ENCODE peak calls at places on chromosomes 6 and 20, in seven cellular contexts. B is mesendoderm, M is mesenchymal stem cell, Y is IMR-90, S is H9, W is H1, A is neuronal stem cell. V is an unnamed sample. For H3K27me3, the result is how much of the 10 kb centered on the place peaks cover.

GRCh38 chr6:19836799-19837510 is at the start of gene ID4:
- DNase-seq in Y (peak), S (peak), M (peak), A (peak), W (peak), B (peak), V (peak)

GRCh38 chr20:49163696-49164095 is 24.4 kb downstream of the STAU1 start:
- DNase-seq in A (no peak), B (no peak), W (no peak), M (no peak), S (no peak), Y (no peak), V (no peak)

GRCh38 chr20:21234816-21235215 is 68.3 kb upstream of the XRN2 start:
- DNase-seq in B (no peak), Y (no peak), M (no peak), A (peak), S (no peak), W (no peak), V (no peak)

GRCh38 chr6:10314163-10314955 is 100.5 kb downstream of the TFAP2A start:
- DNase-seq in M (no peak), B (no peak), Y (no peak), S (no peak), W (no peak), A (no peak), V (peak)

GRCh38 chr20:14333734-14334133 is 3.7 kb downstream of the FLRT3 start:
- DNase-seq in A (no peak), S (no peak), M (no peak), B (no peak), Y (no peak), W (no peak), V (no peak)

GRCh38 chr6:156883497-156884252 is 106.5 kb downstream of the ARID1B start:
- DNase-seq in M (no peak), W (no peak), S (no peak), A (no peak), Y (peak), B (no peak), V (no peak)

GRCh38 chr6:106084106-106084963 is 1.8 kb upstream of the PRDM1 start:
- DNase-seq in S (peak), Y (peak), W (peak), B (peak), A (no peak), M (peak), V (peak)

GRCh38 chr20:56371977-56372376 is 13.2 kb downstream of the FAM210B start:
- DNase-seq in S (no peak), W (no peak), Y (no peak), M (no peak), A (no peak), B (no peak), V (no peak)

GRCh38 chr6:24257282-24257681 is 100.6 kb downstream of the DCDC2 start:
- DNase-seq in A (no peak), B (peak), M (no peak), S (no peak), Y (no peak), W (no peak), V (peak)

GRCh38 chr6:2871922-2872321 is 30.3 kb upstream of the SERPINB1 start:
- DNase-seq in S (no peak), B (no peak), M (no peak), Y (no peak), A (no peak), W (no peak), V (no peak)

GRCh38 chr20:53335509-53335908 is 258.1 kb downstream of the ZNF217 start:
- DNase-seq in S (no peak), Y (no peak), W (no peak), B (peak), M (no peak), A (no peak), V (no peak)

GRCh38 chr6:82906951-82907350 is 158.7 kb downstream of the UBE3D start:
- DNase-seq in M (peak), W (no peak), S (no peak), Y (peak), B (peak), A (no peak), V (no peak)

GRCh38 chr6:168534265-168534664 is 93.3 kb downstream of the SMOC2 start:
- DNase-seq in M (no peak), W (no peak), A (no peak), S (no peak), Y (no peak), B (no peak), V (no peak)

GRCh38 chr6:122202576-122203137 is 196.8 kb upstream of the HSF2 start:
- DNase-seq in B (peak), W (no peak), A (no peak), S (peak), Y (no peak), M (peak), V (peak)

GRCh38 chr6:116251568-116252384 is 2.1 kb downstream of the TSPYL4 start:
- DNase-seq in M (peak), A (no peak), Y (peak), W (no peak), S (peak), B (peak), V (no peak)

GRCh38 chr6:36798852-36799251 is 40.4 kb downstream of the CPNE5 start:
- DNase-seq in Y (no peak), S (no peak), W (no peak), M (no peak), A (no peak), B (no peak), V (no peak)
- H3K27me3 ChIP-seq in Y (under half), S (under half), W (under half), M (half or more), A (under half), B (under half), V (under half)

DNA sequence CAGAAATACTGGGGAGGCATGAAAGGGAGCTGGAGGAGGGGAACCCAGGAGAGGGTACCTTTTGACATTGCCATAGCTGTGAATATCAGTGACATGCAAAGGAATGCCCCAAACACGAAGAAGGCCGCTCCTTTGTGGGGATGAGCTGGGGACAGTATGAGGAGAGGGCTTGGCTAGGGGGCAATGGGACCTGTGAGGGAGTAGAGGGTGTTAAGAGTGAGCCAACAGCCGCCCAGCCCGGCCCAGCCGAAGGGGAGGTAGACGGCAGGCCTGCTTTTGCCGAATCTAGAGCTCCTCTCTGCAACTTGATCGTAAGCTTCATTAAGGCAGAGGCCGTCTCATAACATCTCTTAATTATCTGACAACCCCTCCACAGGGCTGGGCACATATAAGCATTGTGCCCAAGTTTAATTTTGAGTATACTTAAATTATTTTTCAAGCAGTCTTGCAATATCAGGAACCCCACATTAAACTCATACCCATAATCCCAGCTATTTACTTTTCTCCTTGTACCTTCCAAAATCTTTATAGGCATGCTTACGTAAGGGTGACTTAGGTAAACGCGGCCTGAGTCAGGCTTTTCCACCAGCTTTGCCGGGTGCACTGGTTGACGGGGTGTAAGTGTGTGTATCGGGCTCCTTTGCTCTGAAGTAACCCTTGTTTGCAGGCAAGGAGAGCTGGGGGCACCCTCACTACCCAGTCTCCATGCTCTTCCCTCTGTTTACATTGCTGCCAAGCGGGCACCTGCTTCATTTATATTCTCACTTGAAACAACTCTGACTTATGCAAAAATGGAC is 24.9 kb upstream of the VEGFA start:
- DNase-seq in S (peak), W (peak), M (no peak), A (no peak), Y (no peak), B (no peak), V (no peak)
- H3K23ac ChIP-seq in S (no peak), W (no peak), M (no peak), A (no peak), Y (no peak), B (no peak), V (no peak)

DNA sequence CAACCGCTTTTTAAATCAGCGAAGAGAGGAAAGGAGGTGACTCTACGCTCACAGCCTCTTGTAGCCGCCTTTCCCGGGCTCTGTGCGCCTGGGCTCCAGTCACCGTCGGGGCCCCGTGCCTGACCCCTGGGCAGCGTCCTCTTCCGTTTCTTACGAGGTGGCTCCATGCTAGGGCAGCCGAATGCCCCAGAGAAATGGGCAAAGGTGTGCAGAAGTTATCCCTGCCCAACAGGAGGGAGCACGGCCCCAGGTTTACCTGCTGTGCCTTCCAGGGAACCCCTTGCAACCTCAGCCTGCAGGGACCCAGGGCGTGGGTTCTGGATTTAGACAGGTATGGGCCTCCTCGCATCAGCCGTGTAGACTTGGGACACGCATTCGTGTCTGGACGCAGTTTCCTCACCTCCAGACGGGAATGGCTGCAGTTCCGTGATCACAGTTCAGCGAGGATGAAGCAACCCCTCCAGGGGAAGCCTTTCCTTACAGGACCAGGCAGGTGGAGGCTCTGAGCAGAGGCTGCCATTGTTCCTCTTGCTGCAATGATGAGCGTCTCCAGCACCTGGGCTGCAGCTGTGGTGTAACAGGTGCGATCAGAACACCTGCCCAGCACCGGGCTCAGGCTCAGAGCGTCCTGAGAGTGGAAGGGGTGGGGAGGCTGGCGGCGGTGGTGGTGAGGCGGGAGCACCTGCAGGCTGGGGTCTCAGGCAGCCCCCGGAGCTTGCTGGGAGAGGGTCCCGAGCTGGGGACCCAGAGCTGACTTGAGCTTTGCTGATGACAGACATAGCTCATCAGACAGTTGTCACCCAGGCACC is 81.3 kb upstream of the BHLHE23 start:
- DNase-seq in S (peak), W (peak), Y (no peak), B (no peak), A (no peak), M (no peak), V (no peak)
- H3K27me3 ChIP-seq in S (under half), W (under half), Y (under half), B (under half), A (under half), M (half or more), V (under half)

DNA sequence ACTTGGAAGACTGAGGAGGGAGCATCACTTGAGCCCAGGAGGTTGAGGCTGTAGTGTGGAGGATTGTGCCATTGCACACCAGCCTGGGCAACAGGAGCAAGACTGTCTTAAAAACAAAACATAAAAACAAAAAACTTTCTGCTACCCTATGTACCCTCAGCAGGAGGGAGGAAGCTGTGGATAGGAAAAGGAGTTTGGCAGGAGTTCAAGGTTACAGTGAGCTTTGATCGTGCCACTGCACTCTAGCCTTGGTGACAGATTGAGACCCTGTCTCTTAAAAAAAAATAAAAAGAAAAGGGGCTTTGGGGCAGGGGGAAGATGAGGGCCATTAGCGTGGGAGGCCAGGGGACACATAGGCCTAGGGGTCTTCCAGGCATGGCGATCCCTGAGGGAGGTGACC is 135.7 kb downstream of the DHX35 start:
- DNase-seq in B (no peak), Y (no peak), A (no peak), S (no peak), M (no peak), W (no peak), V (no peak)
- H3K23ac ChIP-seq in B (no peak), Y (no peak), A (no peak), S (no peak), M (no peak), W (no peak), V (no peak)

V was measured in trophoblast cell.